ENCODE peak calls at places on chromosomes 1 and 21, in five cellular contexts. I, M, X, S and W are unnamed samples.

GRCh38 chr1:204560590-204560989 is 44.4 kb downstream of the MDM4 start:
- DNase-seq in M (no peak), X (no peak), I (no peak), S (no peak), W (no peak)

GRCh38 chr1:57966751-57967406 is 543.0 kb upstream of the DAB1 start:
- DNase-seq in X (no peak), I (no peak), S (no peak), M (no peak), W (no peak)

GRCh38 chr21:21366277-21366676 is 368.1 kb downstream of the NCAM2 start:
- DNase-seq in S (peak), M (no peak), I (no peak), X (no peak), W (no peak)

GRCh38 chr1:243890576-243890975 is 40.5 kb upstream of the AKT3 start:
- DNase-seq in I (no peak), M (no peak), X (no peak), S (peak), W (no peak)

GRCh38 chr1:48875736-48876135 is 99.0 kb upstream of the BEND5 start:
- DNase-seq in M (no peak), I (no peak), X (no peak), S (no peak), W (no peak)

GRCh38 chr1:100322436-100323211 is 29.7 kb upstream of the CDC14A start:
- DNase-seq in X (no peak), S (no peak), I (no peak), M (peak), W (no peak)

GRCh38 chr1:10903826-10904225 is 107.4 kb upstream of the CASZ1 start:
- DNase-seq in M (no peak), X (no peak), I (no peak), S (no peak), W (no peak)

GRCh38 chr1:56584910-56585528 is 5.7 kb upstream of the PLPP3 start:
- DNase-seq in M (peak), S (peak), I (peak), X (no peak), W (peak)

GRCh38 chr21:39664586-39664985 is 51.8 kb downstream of the B3GALT5 start:
- DNase-seq in X (no peak), S (no peak), M (no peak), I (no peak), W (no peak)

GRCh38 chr1:101653482-101653946 is 343.2 kb downstream of the OLFM3 start:
- DNase-seq in M (no peak), S (no peak), X (no peak), I (no peak), W (peak)

GRCh38 chr1:48344373-48344772 is 121.9 kb downstream of the SLC5A9 start:
- DNase-seq in I (no peak), S (no peak), X (no peak), M (no peak), W (no peak)

GRCh38 chr1:228101994-228102790 is 933 bp downstream of the C1orf35 start:
- DNase-seq in S (peak), X (no peak), M (no peak), I (peak), W (peak)

GRCh38 chr1:246622035-246622652 is 55.9 kb downstream of the CNST start:
- DNase-seq in S (peak), I (no peak), X (no peak), M (no peak), W (no peak)

GRCh38 chr1:230205719-230206198 is 138.7 kb downstream of the GALNT2 start:
- DNase-seq in X (no peak), I (peak), M (no peak), S (no peak), W (no peak)

GRCh38 chr1:181101581-181102226 is 13.2 kb downstream of the IER5 start:
- DNase-seq in M (no peak), I (no peak), X (no peak), S (no peak), W (no peak)

GRCh38 chr1:174021611-174022079 is 512 bp downstream of the RC3H1 start:
- DNase-seq in S (peak), I (peak), M (peak), X (no peak), W (peak)

GRCh38 chr1:30762152-30762930 is 4.8 kb upstream of the LAPTM5 start:
- DNase-seq in I (no peak), S (no peak), X (no peak), M (no peak), W (no peak)

GRCh38 chr1:1602941-1603506 is 3.1 kb upstream of the FNDC10 start:
- DNase-seq in S (peak), M (no peak), I (no peak), X (no peak), W (no peak)

GRCh38 chr21:22791986-22792560 is 1793.9 kb downstream of the NCAM2 start:
- DNase-seq in I (peak), X (no peak), M (peak), S (peak), W (peak)

GRCh38 chr1:150302338-150302737 is 8.7 kb downstream of the MRPS21 start:
- DNase-seq in I (no peak), M (no peak), S (no peak), X (no peak), W (no peak)

GRCh38 chr1:113981962-113982931 is 3.0 kb downstream of the OLFML3 start:
- DNase-seq in M (peak), I (no peak), X (no peak), S (peak), W (peak)

GRCh38 chr1:16017461-16018303 is at the start of gene HSPB7:
- DNase-seq in M (no peak), X (no peak), I (peak), S (peak), W (peak)

GRCh38 chr1:230632273-230632873 is 9.9 kb upstream of the COG2 start:
- DNase-seq in M (peak), S (peak), I (no peak), X (no peak), W (peak)

GRCh38 chr1:213931804-213932203 is 56.0 kb upstream of the PROX1 start:
- DNase-seq in S (no peak), X (no peak), I (peak), M (no peak), W (peak)

GRCh38 chr1:25675729-25676476 is 59.3 kb downstream of the MAN1C1 start:
- DNase-seq in X (peak), I (no peak), S (no peak), M (no peak), W (no peak)

GRCh38 chr1:207019161-207019560 is 13.4 kb downstream of the C1orf116 start:
- DNase-seq in I (no peak), X (no peak), M (no peak), S (no peak), W (no peak)

GRCh38 chr1:104463126-104463697 is 713.5 kb downstream of the AMY1C start:
- DNase-seq in I (no peak), S (no peak), X (no peak), M (no peak), W (no peak)

GRCh38 chr1:207823880-207824566 is 72.2 kb downstream of the CD46 start:
- DNase-seq in I (no peak), M (peak), X (peak), S (peak), W (peak)

GRCh38 chr21:45874716-45875415 is 106.7 kb upstream of the COL6A1 start:
- DNase-seq in I (no peak), M (peak), X (no peak), S (peak), W (no peak)

GRCh38 chr1:52263153-52263910 is 102.7 kb downstream of the CC2D1B start:
- DNase-seq in I (no peak), M (peak), X (no peak), S (no peak), W (no peak)

GRCh38 chr1:13808729-13809131 is 108.7 kb downstream of the PRDM2 start:
- DNase-seq in M (no peak), S (no peak), I (peak), X (no peak), W (no peak)

GRCh38 chr1:209931141-209931540 is 6.9 kb upstream of the SYT14 start:
- DNase-seq in X (no peak), I (no peak), S (no peak), M (no peak), W (no peak)

GRCh38 chr1:214549604-214550338 is 1.6 kb downstream of the PTPN14 start:
- DNase-seq in S (no peak), I (no peak), M (no peak), X (no peak), W (no peak)

GRCh38 chr1:65247419-65248359 is 61.7 kb upstream of the DNAJC6 start:
- DNase-seq in S (peak), I (no peak), M (no peak), X (no peak), W (no peak)

GRCh38 chr1:32496127-32496526 is 31.3 kb downstream of the ZBTB8B start:
- DNase-seq in I (no peak), X (no peak), M (no peak), S (no peak), W (no peak)

GRCh38 chr1:215635827-215636226 is 68.7 kb downstream of the KCTD3 start:
- DNase-seq in S (no peak), I (no peak), X (no peak), M (no peak), W (no peak)

GRCh38 chr1:41666991-41667631 is 182.6 kb upstream of the EDN2 start:
- DNase-seq in S (no peak), M (no peak), X (peak), I (no peak), W (no peak)
- TF ChIP-seq FOXM1 in S (no peak), M (no peak), X (no peak), I (no peak), W (no peak)

GRCh38 chr1:6612641-6613360 is 730 bp upstream of the PHF13 start:
- DNase-seq in S (peak), X (no peak), M (peak), I (peak), W (peak)
- TF ChIP-seq FOXM1 in S (no peak), X (no peak), M (no peak), I (no peak), W (peak)

DNA sequence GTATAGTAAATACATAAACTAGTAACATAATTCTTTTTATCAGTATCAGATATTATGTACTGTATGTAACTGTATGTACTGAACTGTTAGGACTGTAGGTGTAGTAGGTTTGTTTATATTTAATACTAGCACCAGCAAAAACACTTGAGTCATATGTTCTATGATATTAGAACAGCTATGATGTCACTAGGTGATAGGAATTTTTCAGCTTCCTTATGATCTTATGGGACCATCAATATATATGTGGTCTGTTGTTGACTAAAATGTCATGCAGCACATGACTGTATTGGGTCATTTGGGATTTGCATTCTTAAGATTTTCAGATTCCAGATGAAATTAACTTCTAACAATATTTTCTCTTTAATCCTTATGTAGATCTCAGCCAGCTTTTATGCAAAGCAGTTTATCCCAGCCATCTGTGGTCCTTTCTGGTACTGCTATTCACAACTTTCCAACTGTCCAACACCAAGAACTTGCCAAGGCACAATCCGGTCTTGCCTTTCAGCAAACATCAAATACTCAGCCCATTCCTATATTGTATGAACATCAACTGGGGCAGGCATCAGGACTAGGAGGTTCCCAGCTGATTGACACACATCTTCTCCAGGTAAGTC is 38.4 kb upstream of the MYOCOS start:
- DNase-seq in M (no peak), S (no peak), X (no peak), I (no peak), W (no peak)
- TF ChIP-seq FOXM1 in M (no peak), S (no peak), X (no peak), I (no peak), W (no peak)

GRCh38 chr21:35190201-35190701 is 141.1 kb upstream of the RUNX1 start:
- DNase-seq in X (no peak), M (no peak), S (no peak), I (no peak), W (no peak)

GRCh38 chr21:35195232-35195631 is 146.1 kb upstream of the RUNX1 start:
- DNase-seq in X (no peak), M (no peak), S (no peak), I (no peak), W (no peak)

GRCh38 chr21:35191128-35191527 is 142.0 kb upstream of the RUNX1 start:
- DNase-seq in I (no peak), X (no peak), S (no peak), M (no peak), W (no peak)

GRCh38 chr21:35191754-35192153 is 142.7 kb upstream of the RUNX1 start:
- DNase-seq in S (no peak), X (no peak), M (no peak), I (no peak), W (no peak)

DNA sequence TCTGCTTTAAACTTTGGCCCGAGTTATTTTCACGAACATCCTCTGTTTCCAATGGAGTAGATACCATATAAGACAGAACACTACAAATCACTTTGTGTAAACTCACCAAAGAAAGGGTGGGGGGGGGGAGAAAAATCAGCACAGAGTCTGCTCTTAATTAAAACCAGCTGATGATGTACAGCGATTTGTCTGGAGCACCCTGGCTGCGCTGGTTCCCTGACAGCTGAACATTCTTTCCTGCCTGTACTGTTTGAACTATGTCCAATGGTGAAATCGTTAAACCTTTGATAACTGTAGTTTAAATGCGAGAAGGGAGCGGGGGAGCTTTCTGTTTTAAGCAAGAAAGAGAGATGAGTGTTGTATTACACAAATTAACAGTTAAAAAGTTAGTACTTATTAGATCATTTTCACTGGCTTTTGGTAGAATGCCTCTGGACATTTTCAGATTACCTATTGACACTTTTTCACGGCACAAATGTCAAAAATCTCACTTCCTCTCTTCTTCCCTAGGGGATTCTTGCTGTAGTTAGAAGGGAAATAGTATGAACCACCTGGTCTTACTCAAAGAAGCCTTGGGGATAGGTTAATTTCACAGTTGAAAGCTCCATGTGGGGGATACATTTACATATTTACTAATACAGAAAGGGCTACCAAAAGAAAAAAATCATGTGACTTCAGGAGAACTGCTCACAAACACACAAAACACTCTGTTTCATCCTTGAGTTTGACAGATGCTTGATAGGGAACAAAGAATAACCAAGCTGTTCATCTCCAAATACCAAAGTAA is 140.2 kb upstream of the RUNX1 start:
- DNase-seq in I (no peak), M (no peak), X (peak), S (peak), W (no peak)
- TF ChIP-seq FOXM1 in I (no peak), M (no peak), X (peak), S (peak), W (no peak)

GRCh38 chr1:225928186-225929175 is 4.4 kb upstream of the PYCR2 start:
- DNase-seq in X (no peak), I (peak), S (no peak), M (no peak), W (no peak)
- TF ChIP-seq FOXM1 in X (no peak), I (peak), S (no peak), M (no peak), W (no peak)

GRCh38 chr1:59139396-59139795 is 157.5 kb upstream of the FGGY start:
- DNase-seq in M (peak), I (peak), X (no peak), S (no peak), W (no peak)

GRCh38 chr1:59135761-59136255 is 161.1 kb upstream of the FGGY start:
- DNase-seq in S (no peak), X (no peak), I (no peak), M (no peak), W (no peak)

GRCh38 chr1:59137968-59138367 is 158.9 kb upstream of the FGGY start:
- DNase-seq in S (no peak), X (no peak), I (no peak), M (no peak), W (no peak)

GRCh38 chr1:59138402-59138801 is 158.5 kb upstream of the FGGY start:
- DNase-seq in X (no peak), M (no peak), I (no peak), S (no peak), W (no peak)

GRCh38 chr1:59136541-59137335 is 160.2 kb upstream of the FGGY start:
- DNase-seq in S (no peak), M (no peak), I (no peak), X (no peak), W (no peak)
- TF ChIP-seq FOXM1 in S (no peak), M (no peak), I (no peak), X (no peak), W (no peak)

GRCh38 chr1:107529511-107530149 is 388.8 kb downstream of the NTNG1 start:
- DNase-seq in I (peak), M (peak), S (peak), X (peak), W (peak)
- TF ChIP-seq FOXM1 in I (no peak), M (no peak), S (no peak), X (no peak), W (no peak)

GRCh38 chr1:78225153-78225552 is 179.4 kb downstream of the GIPC2 start:
- DNase-seq in S (no peak), I (no peak), X (no peak), M (no peak), W (peak)

GRCh38 chr1:78231477-78231876 is 185.7 kb downstream of the GIPC2 start:
- DNase-seq in I (no peak), S (no peak), X (no peak), M (no peak), W (no peak)

GRCh38 chr1:78229344-78229743 is 183.6 kb downstream of the GIPC2 start:
- DNase-seq in X (no peak), M (no peak), S (no peak), I (no peak), W (no peak)

GRCh38 chr1:78226784-78227183 is 181.0 kb downstream of the GIPC2 start:
- DNase-seq in M (no peak), S (no peak), I (no peak), X (no peak), W (no peak)

GRCh38 chr1:78227705-78228260 is 182.0 kb downstream of the GIPC2 start:
- DNase-seq in X (no peak), S (no peak), M (no peak), I (no peak), W (no peak)
- TF ChIP-seq FOXM1 in X (no peak), S (no peak), M (no peak), I (no peak), W (no peak)

DNA sequence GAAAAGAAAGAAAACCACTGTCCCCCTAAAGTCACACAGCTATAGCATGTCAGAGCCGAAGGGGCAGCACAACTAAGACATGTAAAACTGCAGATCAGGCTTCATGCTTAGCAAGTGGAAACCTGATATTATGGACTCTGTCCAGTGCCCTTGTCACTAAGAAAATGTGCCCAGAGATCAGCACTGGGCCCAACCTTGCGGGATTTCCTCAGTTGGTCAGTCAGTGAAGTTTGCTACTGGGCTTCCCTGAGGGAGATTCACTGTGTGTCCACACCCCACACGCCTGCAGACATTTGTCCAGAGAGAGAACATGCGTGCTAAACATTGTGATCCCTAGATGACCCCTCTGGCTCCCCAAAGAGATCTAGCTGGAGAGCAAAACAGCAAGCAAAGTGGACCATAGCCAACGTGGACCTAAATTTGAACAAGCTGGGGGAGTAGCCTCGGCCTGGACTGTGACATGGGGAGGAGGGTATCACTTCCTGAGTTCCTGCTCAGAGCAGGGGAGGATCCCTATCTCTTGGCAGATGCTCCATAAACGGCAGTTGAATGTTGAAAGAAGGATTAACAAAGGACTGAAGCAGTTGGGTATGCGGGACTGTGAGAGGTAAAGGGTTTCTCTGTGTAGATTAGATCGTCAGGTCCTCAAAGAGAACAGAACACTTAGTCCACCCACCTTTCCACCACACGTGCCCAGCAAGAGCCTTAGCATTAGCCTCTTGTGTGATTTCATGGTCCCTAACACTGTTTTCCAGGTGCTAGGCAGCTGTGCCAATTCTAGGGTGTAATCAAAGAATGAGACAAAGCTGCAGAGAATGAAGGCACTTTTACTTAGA is 53.6 kb downstream of the GLUL start:
- DNase-seq in I (peak), S (no peak), M (no peak), X (no peak), W (no peak)
- TF ChIP-seq FOXM1 in I (peak), S (no peak), M (no peak), X (no peak), W (no peak)

GRCh38 chr21:18499761-18500376 is 96.3 kb upstream of the TMPRSS15 start:
- DNase-seq in M (peak), X (no peak), S (peak), I (peak), W (peak)
- TF ChIP-seq FOXM1 in M (no peak), X (no peak), S (no peak), I (no peak), W (no peak)